ENCODE peak calls at places on chromosomes 2 and 18, in five cellular contexts. F, R, E, G and T are unnamed samples.

GRCh38 chr2:189379287-189379630 is 62.0 kb upstream of the WDR75 start:
- DNase-seq in F (no peak), R (no peak), E (no peak), G (peak; percentile 69), T (no peak)

GRCh38 chr2:208189782-208190181 is at the start of gene C2orf80:
- DNase-seq in F (no peak), R (no peak), E (no peak), G (peak; percentile 52), T (no peak)

GRCh38 chr2:98026927-98027522 is 31.3 kb upstream of the TMEM131 start:
- DNase-seq in F (no peak), R (peak; percentile 98), E (no peak), G (no peak), T (no peak)

GRCh38 chr2:38377501-38378258 is 607 bp upstream of the ATL2 start:
- DNase-seq in F (peak; percentile 42), R (no peak), E (no peak), G (peak; percentile 95), T (peak; percentile 17)

GRCh38 chr18:1917546-1917945 is 653.8 kb downstream of the METTL4 start:
- DNase-seq in F (no peak), R (no peak), E (no peak), G (no peak), T (no peak)

GRCh38 chr2:62578837-62579640 is 73.0 kb upstream of the TMEM17 start:
- DNase-seq in F (peak; percentile 76), R (no peak), E (no peak), G (no peak), T (peak; percentile 65)

GRCh38 chr2:40844353-40845277 is 392.7 kb upstream of the SLC8A1 start:
- DNase-seq in F (peak; percentile 41), R (no peak), E (no peak), G (peak; percentile 82), T (peak; percentile 40)

GRCh38 chr18:11998182-11998581 is 16.9 kb downstream of the IMPA2 start:
- DNase-seq in F (no peak), R (no peak), E (no peak), G (no peak), T (no peak)

GRCh38 chr2:215950009-215950408 is 63.3 kb downstream of the MREG start:
- DNase-seq in F (peak; percentile 55), R (peak; percentile 30), E (peak; percentile 25), G (peak; percentile 83), T (peak; percentile 27)

GRCh38 chr18:59308201-59309014 is 10.0 kb downstream of the CPLX4 start:
- DNase-seq in F (peak; percentile 29), R (no peak), E (peak; percentile 68), G (peak; percentile 86), T (peak; percentile 61)

GRCh38 chr18:44943201-44943881 is 262.7 kb downstream of the SETBP1 start:
- DNase-seq in F (no peak), R (no peak), E (no peak), G (peak; percentile 65), T (no peak)

GRCh38 chr2:74777161-74777900 is 56.6 kb upstream of the HK2 start:
- DNase-seq in F (no peak), R (peak; percentile 41), E (no peak), G (no peak), T (no peak)

GRCh38 chr2:11682590-11682915 is 12.6 kb upstream of the NTSR2 start:
- DNase-seq in F (no peak), R (no peak), E (no peak), G (no peak), T (no peak)

GRCh38 chr2:134411828-134412638 is 158.2 kb downstream of the MGAT5 start:
- DNase-seq in F (peak; percentile 100), R (peak; percentile 86), E (peak; percentile 15), G (peak; percentile 82), T (peak; percentile 67)

GRCh38 chr2:238846503-238847431 is 1.1 kb upstream of the TWIST2 start:
- DNase-seq in F (no peak), R (no peak), E (no peak), G (peak; percentile 64), T (no peak)

GRCh38 chr2:27296466-27296865 is 11.8 kb downstream of the UCN start:
- DNase-seq in F (no peak), R (no peak), E (no peak), G (no peak), T (no peak)

GRCh38 chr2:240449764-240450531 is 14.5 kb downstream of the GPC1 start:
- DNase-seq in F (no peak), R (no peak), E (no peak), G (no peak), T (no peak)

GRCh38 chr2:217930783-217931563 is 71.8 kb downstream of the TNS1 start:
- DNase-seq in F (no peak), R (no peak), E (no peak), G (no peak), T (no peak)

GRCh38 chr2:54671010-54671409 is 52.5 kb upstream of the EML6 start:
- DNase-seq in F (no peak), R (no peak), E (no peak), G (no peak), T (no peak)

GRCh38 chr2:70659551-70659950 is 105.9 kb upstream of the TGFA start:
- DNase-seq in F (no peak), R (no peak), E (no peak), G (no peak), T (no peak)

GRCh38 chr2:26770986-26771586 is 7.0 kb downstream of the SLC35F6 start:
- DNase-seq in F (peak; percentile 62), R (no peak), E (peak; percentile 72), G (peak; percentile 70), T (peak; percentile 37)

GRCh38 chr18:55384551-55385275 is 203.3 kb downstream of the TCF4 start:
- DNase-seq in F (peak; percentile 7), R (no peak), E (peak; percentile 51), G (peak; percentile 85), T (peak; percentile 11)

GRCh38 chr2:86176583-86176982 is 18.7 kb downstream of the IMMT start:
- DNase-seq in F (no peak), R (no peak), E (no peak), G (no peak), T (no peak)

GRCh38 chr2:86337235-86338099 is at the start of gene REEP1:
- DNase-seq in F (no peak), R (no peak), E (no peak), G (peak; percentile 67), T (no peak)

DNA sequence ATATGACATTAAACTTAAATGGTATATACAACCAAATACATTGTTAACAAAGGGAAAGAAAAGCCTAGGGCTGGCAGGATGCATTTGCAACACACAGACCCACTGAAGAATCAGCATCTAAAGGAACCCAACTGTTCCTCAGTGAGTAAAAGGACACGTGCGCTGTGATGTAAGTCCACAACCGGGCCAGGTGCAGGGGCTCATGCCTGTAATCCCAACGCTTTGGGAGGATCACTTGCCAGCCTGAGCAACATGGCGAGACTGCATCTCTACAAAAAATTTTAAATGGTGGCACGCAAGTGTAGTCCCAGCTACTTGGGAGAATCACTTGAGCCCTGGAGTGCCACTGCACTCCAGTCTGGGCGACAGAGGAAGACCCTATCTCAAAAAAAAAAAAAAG is 3.9 kb downstream of the DTNB start:
- DNase-seq in F (no peak), R (no peak), E (no peak), G (peak; percentile 65), T (no peak)
- TF ChIP-seq JUNB in F (no peak), R (no peak), E (no peak), G (no peak), T (no peak)

GRCh38 chr2:152088006-152088405 is 10.8 kb downstream of the CACNB4 start:
- DNase-seq in F (no peak), R (no peak), E (no peak), G (no peak), T (no peak)
- TF ChIP-seq JUNB in F (no peak), R (no peak), E (no peak), G (no peak), T (no peak)

DNA sequence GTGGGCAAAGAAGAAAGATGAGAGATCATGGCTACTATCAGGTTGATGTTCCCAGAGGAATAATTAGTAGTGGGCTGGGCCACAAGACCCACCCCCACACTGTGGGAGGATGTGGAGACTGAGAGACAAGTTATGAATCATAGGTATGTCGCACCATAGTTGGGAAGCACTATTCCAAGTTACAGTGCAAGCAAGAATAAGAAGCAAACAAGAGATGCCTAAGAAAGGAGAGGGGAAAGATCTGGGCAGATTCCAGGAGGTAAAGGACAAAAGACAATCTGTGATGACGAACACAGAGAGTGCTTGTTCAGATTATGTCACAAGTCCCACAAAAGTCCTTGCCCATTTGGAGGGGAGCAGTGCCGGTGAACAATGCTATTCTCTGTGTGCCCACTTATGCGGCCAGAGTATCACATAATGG is 56.6 kb downstream of the FAM228A start:
- DNase-seq in F (no peak), R (no peak), E (no peak), G (no peak), T (no peak)
- TF ChIP-seq JUNB in F (no peak), R (no peak), E (no peak), G (no peak), T (no peak)

GRCh38 chr2:16317211-16317830 is 348.3 kb downstream of the CYRIA start:
- DNase-seq in F (no peak), R (no peak), E (no peak), G (no peak), T (no peak)

GRCh38 chr2:16316456-16317210 is 349.0 kb downstream of the CYRIA start:
- DNase-seq in F (no peak), R (no peak), E (no peak), G (no peak), T (no peak)

GRCh38 chr2:16318474-16319195 is 347.0 kb downstream of the CYRIA start:
- DNase-seq in F (no peak), R (no peak), E (no peak), G (peak; percentile 12), T (no peak)

GRCh38 chr2:16319425-16320245 is 346.0 kb downstream of the CYRIA start:
- DNase-seq in F (no peak), R (no peak), E (no peak), G (no peak), T (no peak)

DNA sequence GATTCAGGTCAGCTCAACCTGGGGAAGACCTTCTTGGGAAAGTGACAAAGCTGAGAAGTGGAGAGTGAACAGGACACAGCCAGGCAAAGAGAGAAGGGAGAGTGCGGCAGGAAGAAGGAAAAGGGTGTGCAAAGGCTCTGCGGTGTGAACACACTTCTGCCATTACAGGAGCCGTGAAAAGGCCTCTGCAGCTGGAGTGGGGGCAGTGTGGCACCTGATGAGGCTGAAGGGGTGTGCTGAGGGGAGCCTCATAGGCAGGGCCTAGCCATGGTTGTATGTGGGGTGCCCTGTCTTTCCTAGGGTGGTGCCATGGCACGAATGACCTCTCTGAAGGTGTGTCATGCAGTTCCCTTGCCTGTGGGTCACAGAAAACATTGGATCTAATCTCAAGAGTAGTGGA is 347.6 kb downstream of the CYRIA start:
- DNase-seq in F (no peak), R (no peak), E (no peak), G (no peak), T (no peak)
- TF ChIP-seq JUNB in F (no peak), R (no peak), E (no peak), G (no peak), T (no peak)